ENCODE peak calls at places on chromosomes 16 and 17, in four cellular contexts. I is GM12891, J is GM12878, M is HepG2. O is an unnamed sample.

GRCh38 chr17:56171186-56171959 is 18.1 kb downstream of the ANKFN1 start:
- DNase-seq in I (no peak), J (no peak), M (no peak), O (no peak)

GRCh38 chr17:57447357-57448019 is 191.2 kb downstream of the MSI2 start:
- DNase-seq in I (no peak), J (no peak), M (no peak), O (no peak)

GRCh38 chr17:35094902-35095301 is 24.8 kb downstream of the RAD51D start:
- DNase-seq in I (no peak), J (no peak), M (peak; percentile 14), O (no peak)

GRCh38 chr17:73430165-73430680 is 118.4 kb upstream of the CDC42EP4 start:
- DNase-seq in I (no peak), J (no peak), M (no peak), O (no peak)

GRCh38 chr17:81012574-81013447 is 21.2 kb downstream of the CHMP6 start:
- DNase-seq in I (no peak), J (no peak), M (no peak), O (no peak)

GRCh38 chr16:72723781-72724180 is 324.1 kb downstream of the ZFHX3 start:
- DNase-seq in I (no peak), J (no peak), M (no peak), O (no peak)

GRCh38 chr16:50692644-50692998 is 785 bp upstream of the NOD2 start:
- DNase-seq in I (no peak), J (no peak), M (no peak), O (no peak)

GRCh38 chr16:84821728-84822676 is 2.2 kb downstream of the CRISPLD2 start:
- DNase-seq in I (no peak), J (no peak), M (no peak), O (no peak)

GRCh38 chr17:19727466-19728113 is 11.2 kb upstream of the SLC47A2 start:
- DNase-seq in I (no peak), J (no peak), M (no peak), O (no peak)

GRCh38 chr16:49546059-49546458 is 172.5 kb downstream of the C16orf78 start:
- DNase-seq in I (no peak), J (no peak), M (no peak), O (no peak)

GRCh38 chr17:7046127-7046724 is 2.3 kb upstream of the SLC16A11 start:
- DNase-seq in I (no peak), J (no peak), M (peak; percentile 54), O (no peak)

GRCh38 chr17:9575381-9576072 is at the start of gene STX8:
- DNase-seq in I (peak; percentile 69), J (peak; percentile 48), M (peak; percentile 78), O (peak; percentile 71)

GRCh38 chr16:56480776-56481467 is 29.6 kb downstream of the OGFOD1 start:
- DNase-seq in I (no peak), J (no peak), M (no peak), O (no peak)

GRCh38 chr17:50593321-50593720 is 32.8 kb downstream of the CACNA1G start:
- DNase-seq in I (no peak), J (no peak), M (peak; percentile 21), O (no peak)

GRCh38 chr16:30715777-30716445 is 16.9 kb downstream of the SRCAP start:
- DNase-seq in I (no peak), J (no peak), M (no peak), O (peak; percentile 31)

GRCh38 chr17:33292184-33292980 is 713 bp downstream of the ASIC2 start:
- DNase-seq in I (peak; percentile 24), J (no peak), M (no peak), O (peak; percentile 23)

GRCh38 chr17:69579961-69580677 is 165.6 kb downstream of the MAP2K6 start:
- DNase-seq in I (no peak), J (no peak), M (no peak), O (no peak)

GRCh38 chr17:33039874-33040273 is 48.2 kb downstream of the SPACA3 start:
- DNase-seq in I (no peak), J (no peak), M (no peak), O (no peak)

GRCh38 chr17:75808905-75809621 is 24.5 kb downstream of the UNK start:
- DNase-seq in I (peak; percentile 30), J (peak; percentile 57), M (no peak), O (no peak)

GRCh38 chr17:51435641-51436091 is 175.3 kb downstream of the UTP18 start:
- DNase-seq in I (peak; percentile 13), J (no peak), M (peak; percentile 92), O (no peak)

GRCh38 chr16:15553313-15554088 is 89.5 kb downstream of the MARF1 start:
- DNase-seq in I (no peak), J (no peak), M (no peak), O (no peak)

GRCh38 chr16:11674818-11675560 is 6.7 kb downstream of the SNN start:
- DNase-seq in I (no peak), J (no peak), M (no peak), O (no peak)

GRCh38 chr17:46841561-46842379 is 9.6 kb upstream of the WNT9B start:
- DNase-seq in I (no peak), J (no peak), M (no peak), O (no peak)

DNA sequence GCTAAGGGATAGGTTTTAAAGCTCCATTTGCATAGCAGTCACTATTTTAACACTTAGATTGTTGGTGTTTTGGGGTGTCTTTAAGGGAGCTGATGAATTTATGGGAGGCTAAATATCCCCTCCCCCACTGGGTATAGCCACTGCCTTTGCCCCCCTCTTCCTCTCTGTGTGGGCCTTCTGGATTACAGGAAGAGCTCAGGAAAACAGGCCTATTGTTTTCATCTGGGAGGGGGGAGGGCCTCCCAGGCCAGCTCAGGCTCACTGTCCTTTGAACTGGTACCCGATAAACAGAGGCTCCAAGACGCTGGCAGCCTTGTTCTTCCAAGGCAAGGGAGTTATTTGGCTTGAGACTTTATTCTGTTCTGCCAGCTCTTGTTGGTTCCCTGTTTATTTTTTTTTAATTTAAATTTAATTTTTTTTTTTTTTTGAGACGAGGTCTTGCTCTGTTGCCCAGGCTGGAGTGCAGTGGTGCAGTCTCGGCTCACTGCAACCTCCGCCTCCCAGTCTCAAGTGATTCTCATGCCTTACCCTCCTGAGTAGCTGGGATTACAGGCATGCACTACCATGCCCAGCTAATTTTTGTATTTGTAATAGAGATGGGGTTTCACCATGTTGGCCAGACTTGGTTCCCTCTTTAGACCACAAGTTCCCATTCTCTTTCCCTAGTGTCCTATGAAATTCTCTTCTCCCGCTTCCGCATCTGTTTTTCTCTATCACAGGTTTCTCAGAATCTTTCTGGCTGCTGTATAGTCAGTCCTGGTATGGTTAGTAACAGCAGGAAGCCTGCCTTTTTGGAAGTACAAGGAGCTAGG is 25.1 kb downstream of the MINK1 start:
- DNase-seq in I (no peak), J (no peak), M (peak; percentile 74), O (no peak)
- TF ChIP-seq TAF1 in I (no peak), J (no peak), M (no peak), O (no peak)

GRCh38 chr17:41784207-41784744 is 2.2 kb downstream of the JUP start:
- DNase-seq in I (no peak), J (no peak), M (no peak), O (no peak)

GRCh38 chr17:41785876-41786226 is 660 bp downstream of the JUP start:
- DNase-seq in I (no peak), J (no peak), M (no peak), O (no peak)

GRCh38 chr17:41785091-41785875 is 1.2 kb downstream of the JUP start:
- DNase-seq in I (no peak), J (no peak), M (no peak), O (no peak)

GRCh38 chr17:41787021-41787418 is 509 bp upstream of the JUP start:
- DNase-seq in I (no peak), J (no peak), M (no peak), O (no peak)

DNA sequence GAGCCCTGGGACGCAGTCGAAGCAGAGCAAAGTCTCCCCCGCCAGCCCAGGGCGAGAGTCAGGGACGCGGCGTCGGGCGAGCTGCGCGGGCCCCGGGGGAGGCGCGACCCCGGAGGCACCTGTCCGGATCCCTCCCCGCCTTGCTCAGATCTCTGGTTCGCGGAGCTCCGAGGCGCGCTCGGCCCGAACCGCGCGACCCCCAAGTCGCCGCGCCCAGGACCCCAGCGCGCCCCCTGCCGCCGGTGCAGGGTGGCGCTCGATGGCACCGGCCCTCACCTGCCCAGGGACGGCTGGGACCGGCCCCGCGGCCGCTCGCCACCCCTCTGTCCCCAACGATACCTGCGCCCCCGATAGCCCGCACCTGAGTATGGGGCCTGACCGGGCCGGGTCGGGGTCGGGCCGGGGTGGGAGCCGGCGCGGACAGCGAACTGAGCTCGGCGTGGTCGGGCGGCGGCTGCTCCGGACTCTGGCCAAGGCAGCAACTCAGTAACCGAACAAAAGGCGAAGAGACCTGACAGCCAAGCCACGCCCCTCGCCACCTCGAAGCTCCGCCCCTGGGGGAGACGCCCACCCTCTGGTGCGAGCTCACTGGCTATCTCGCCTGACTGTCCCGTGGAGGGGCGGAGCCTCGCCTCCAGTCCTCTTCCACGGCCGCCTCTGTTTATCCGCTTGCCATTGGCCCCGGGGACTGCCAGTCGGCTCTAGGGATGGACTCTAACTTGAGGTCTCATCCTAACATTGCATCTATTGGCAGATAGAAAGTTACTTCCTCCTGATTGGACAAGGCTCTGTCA is at the start of gene JUP:
- DNase-seq in I (peak; percentile 98), J (peak; percentile 80), M (peak; percentile 99), O (peak; percentile 97)
- TF ChIP-seq POLR2A in I (no peak), J (peak; percentile 74), M (peak; percentile 89), O (no peak)

GRCh38 chr17:70773210-70773609 is 603.9 kb downstream of the KCNJ2 start:
- DNase-seq in I (no peak), J (no peak), M (no peak), O (no peak)

GRCh38 chr17:70775667-70776066 is 606.3 kb downstream of the KCNJ2 start:
- DNase-seq in I (no peak), J (no peak), M (no peak), O (no peak)

GRCh38 chr17:70780031-70780430 is 610.7 kb downstream of the KCNJ2 start:
- DNase-seq in I (no peak), J (no peak), M (no peak), O (no peak)

GRCh38 chr17:70774339-70775110 is 605.2 kb downstream of the KCNJ2 start:
- DNase-seq in I (no peak), J (no peak), M (no peak), O (no peak)

DNA sequence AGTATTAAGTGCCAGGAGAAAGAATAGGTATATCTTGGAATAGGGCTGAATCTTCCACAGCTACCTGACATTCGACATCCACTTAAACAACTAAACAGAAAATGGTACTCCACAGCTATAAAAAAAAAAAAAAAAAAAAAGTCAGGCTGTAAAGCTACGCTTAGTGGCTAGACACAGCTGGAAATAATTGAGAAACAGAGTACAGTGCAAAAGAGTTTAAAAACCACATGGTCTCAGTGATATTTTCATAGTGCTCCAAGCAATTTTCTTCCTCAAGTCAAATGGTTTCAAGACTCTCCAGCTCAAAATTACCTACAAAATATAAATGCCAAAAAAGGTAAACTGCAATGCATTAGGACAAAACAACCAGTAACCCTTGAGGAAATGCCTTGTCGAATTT is 607.1 kb downstream of the KCNJ2 start:
- DNase-seq in I (no peak), J (no peak), M (no peak), O (no peak)
- TF ChIP-seq POLR2AphosphoS5 in I (no peak), J (no peak), M (no peak), O (no peak)

DNA sequence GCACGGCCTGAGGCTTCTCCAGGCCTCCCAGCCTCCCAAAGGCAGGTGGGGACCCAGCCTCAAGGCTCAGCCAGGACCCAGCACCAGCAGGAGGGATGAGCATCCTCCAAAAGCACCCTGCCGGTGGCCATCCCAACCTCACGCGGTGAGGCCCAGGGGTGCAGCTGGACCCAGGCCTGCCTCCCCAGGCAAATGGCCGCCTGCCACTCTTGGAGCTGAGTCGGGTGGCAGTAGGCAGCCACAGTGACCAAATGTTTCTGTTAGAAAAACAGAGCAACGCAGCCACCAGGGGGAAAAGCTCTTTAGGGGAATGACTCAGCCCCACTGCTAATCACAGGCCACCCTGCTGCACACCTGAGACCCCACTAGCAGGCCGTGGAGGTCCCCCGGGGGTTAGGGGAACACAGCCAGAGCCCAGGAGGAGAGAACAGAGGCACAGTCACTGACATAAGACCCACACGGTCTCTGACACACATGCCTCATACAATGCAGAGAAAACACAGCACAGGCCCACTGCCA is 12.5 kb downstream of the BCAR1 start:
- DNase-seq in I (peak; percentile 62), J (no peak), M (peak; percentile 53), O (no peak)
- TF ChIP-seq TAF1 in I (no peak), J (no peak), M (no peak), O (no peak)